ENCODE peak calls at places on chromosomes 13 and 19, in six cellular contexts. One of them, this sample, is unnamed.

GRCh38 chr19:4199699-4200293 is 17.3 kb downstream of the ANKRD24 start:
- DNase-seq in A549: peak
- DNase-seq in body of pancreas: no peak
- DNase-seq in BJ: no peak
- DNase-seq in glutamatergic neuron: no peak
- DNase-seq in uterus: no peak
- DNase-seq in this sample: no peak

GRCh38 chr19:45294291-45295029 is 28.2 kb downstream of the CKM start:
- DNase-seq in A549: no peak
- DNase-seq in body of pancreas: peak
- DNase-seq in BJ: no peak
- DNase-seq in glutamatergic neuron: peak
- DNase-seq in uterus: no peak
- DNase-seq in this sample: no peak

GRCh38 chr13:22549126-22549525 is 631.7 kb upstream of the SGCG start:
- DNase-seq in A549: no peak
- DNase-seq in body of pancreas: no peak
- DNase-seq in BJ: no peak
- DNase-seq in glutamatergic neuron: no peak
- DNase-seq in uterus: no peak
- DNase-seq in this sample: no peak

GRCh38 chr19:2482354-2483038 is 6.6 kb downstream of the GADD45B start:
- DNase-seq in A549: no peak
- DNase-seq in body of pancreas: no peak
- DNase-seq in BJ: no peak
- DNase-seq in glutamatergic neuron: no peak
- DNase-seq in uterus: no peak
- DNase-seq in this sample: no peak

GRCh38 chr13:100875392-100876043 is 200.9 kb upstream of the TMTC4 start:
- DNase-seq in A549: no peak
- DNase-seq in body of pancreas: no peak
- DNase-seq in BJ: peak
- DNase-seq in glutamatergic neuron: no peak
- DNase-seq in uterus: no peak
- DNase-seq in this sample: no peak

GRCh38 chr13:26494591-26494990 is 62.9 kb upstream of the WASF3 start:
- DNase-seq in A549: no peak
- DNase-seq in body of pancreas: no peak
- DNase-seq in BJ: no peak
- DNase-seq in glutamatergic neuron: no peak
- DNase-seq in uterus: no peak
- DNase-seq in this sample: no peak

GRCh38 chr19:7720351-7720750 is 11.6 kb downstream of the CLEC4G start:
- DNase-seq in A549: no peak
- DNase-seq in body of pancreas: no peak
- DNase-seq in BJ: no peak
- DNase-seq in glutamatergic neuron: no peak
- DNase-seq in uterus: no peak
- DNase-seq in this sample: no peak

GRCh38 chr19:19026299-19026971 is 6.9 kb downstream of the SUGP2 start:
- DNase-seq in A549: no peak
- DNase-seq in body of pancreas: peak
- DNase-seq in BJ: no peak
- DNase-seq in glutamatergic neuron: no peak
- DNase-seq in uterus: no peak
- DNase-seq in this sample: no peak

GRCh38 chr13:44506719-44507118 is 69.4 kb downstream of the TSC22D1 start:
- DNase-seq in A549: no peak
- DNase-seq in body of pancreas: no peak
- DNase-seq in BJ: no peak
- DNase-seq in glutamatergic neuron: no peak
- DNase-seq in uterus: no peak
- DNase-seq in this sample: no peak

GRCh38 chr19:35882074-35882832 is 13.9 kb downstream of the APLP1 start:
- DNase-seq in A549: peak
- DNase-seq in body of pancreas: peak
- DNase-seq in BJ: no peak
- DNase-seq in glutamatergic neuron: no peak
- DNase-seq in uterus: peak
- DNase-seq in this sample: no peak

GRCh38 chr13:90201676-90202425 is 1145.6 kb upstream of the MIR17HG start:
- DNase-seq in A549: no peak
- DNase-seq in body of pancreas: no peak
- DNase-seq in BJ: no peak
- DNase-seq in glutamatergic neuron: no peak
- DNase-seq in uterus: no peak
- DNase-seq in this sample: no peak

GRCh38 chr13:93730780-93731179 is 504.2 kb downstream of the GPC6 start:
- DNase-seq in A549: no peak
- DNase-seq in body of pancreas: no peak
- DNase-seq in BJ: no peak
- DNase-seq in glutamatergic neuron: no peak
- DNase-seq in uterus: no peak
- DNase-seq in this sample: no peak

GRCh38 chr13:52085416-52085815 is 43.5 kb downstream of the NEK5 start:
- DNase-seq in A549: no peak
- DNase-seq in body of pancreas: no peak
- DNase-seq in BJ: peak
- DNase-seq in glutamatergic neuron: no peak
- DNase-seq in uterus: no peak
- DNase-seq in this sample: no peak

GRCh38 chr13:110590577-110590976 is 24.8 kb upstream of the NAXD start:
- DNase-seq in A549: no peak
- DNase-seq in body of pancreas: peak
- DNase-seq in BJ: no peak
- DNase-seq in glutamatergic neuron: no peak
- DNase-seq in uterus: no peak
- DNase-seq in this sample: no peak

GRCh38 chr13:102536695-102537485 is 59.9 kb upstream of the TPP2 start:
- DNase-seq in A549: no peak
- DNase-seq in body of pancreas: peak
- DNase-seq in BJ: no peak
- DNase-seq in glutamatergic neuron: no peak
- DNase-seq in uterus: peak
- DNase-seq in this sample: no peak

GRCh38 chr13:79776538-79776937 is 295.6 kb downstream of the NDFIP2 start:
- DNase-seq in A549: no peak
- DNase-seq in body of pancreas: no peak
- DNase-seq in BJ: no peak
- DNase-seq in glutamatergic neuron: no peak
- DNase-seq in uterus: no peak
- DNase-seq in this sample: no peak

GRCh38 chr13:113086031-113086750 is 19.4 kb upstream of the F7 start:
- DNase-seq in A549: peak
- DNase-seq in body of pancreas: no peak
- DNase-seq in BJ: no peak
- DNase-seq in glutamatergic neuron: peak
- DNase-seq in uterus: no peak
- DNase-seq in this sample: peak

GRCh38 chr13:28423010-28423409 is 71.9 kb downstream of the FLT1 start:
- DNase-seq in A549: no peak
- DNase-seq in body of pancreas: no peak
- DNase-seq in BJ: no peak
- DNase-seq in glutamatergic neuron: no peak
- DNase-seq in uterus: no peak
- DNase-seq in this sample: peak

GRCh38 chr19:1883784-1884183 is 1.5 kb downstream of the ABHD17A start:
- DNase-seq in A549: no peak
- DNase-seq in body of pancreas: no peak
- DNase-seq in BJ: no peak
- DNase-seq in glutamatergic neuron: no peak
- DNase-seq in uterus: no peak
- DNase-seq in this sample: peak

GRCh38 chr19:11252665-11253355 is 9.5 kb downstream of the DOCK6 start:
- DNase-seq in A549: no peak
- DNase-seq in body of pancreas: no peak
- DNase-seq in BJ: no peak
- DNase-seq in glutamatergic neuron: no peak
- DNase-seq in uterus: no peak
- DNase-seq in this sample: no peak

GRCh38 chr19:406121-406711 is 2.7 kb downstream of the C2CD4C start:
- DNase-seq in A549: no peak
- DNase-seq in body of pancreas: no peak
- DNase-seq in BJ: no peak
- DNase-seq in glutamatergic neuron: peak
- DNase-seq in uterus: no peak
- DNase-seq in this sample: no peak

GRCh38 chr13:98456423-98456845 is 120.5 kb downstream of the STK24 start:
- DNase-seq in A549: no peak
- DNase-seq in body of pancreas: no peak
- DNase-seq in BJ: no peak
- DNase-seq in glutamatergic neuron: no peak
- DNase-seq in uterus: no peak
- DNase-seq in this sample: no peak
- TF ChIP-seq CTCF in A549: no peak
- TF ChIP-seq CTCF in body of pancreas: no peak
- TF ChIP-seq CTCF in BJ: no peak
- TF ChIP-seq CTCF in glutamatergic neuron: no peak
- TF ChIP-seq CTCF in uterus: no peak
- TF ChIP-seq CTCF in this sample: no peak

GRCh38 chr13:84571264-84571663 is 689.0 kb upstream of the SLITRK1 start:
- DNase-seq in A549: no peak
- DNase-seq in body of pancreas: no peak
- DNase-seq in BJ: no peak
- DNase-seq in glutamatergic neuron: no peak
- DNase-seq in uterus: no peak
- DNase-seq in this sample: no peak
- TF ChIP-seq CTCF in A549: no peak
- TF ChIP-seq CTCF in body of pancreas: no peak
- TF ChIP-seq CTCF in BJ: no peak
- TF ChIP-seq CTCF in glutamatergic neuron: no peak
- TF ChIP-seq CTCF in uterus: no peak
- TF ChIP-seq CTCF in this sample: no peak

DNA sequence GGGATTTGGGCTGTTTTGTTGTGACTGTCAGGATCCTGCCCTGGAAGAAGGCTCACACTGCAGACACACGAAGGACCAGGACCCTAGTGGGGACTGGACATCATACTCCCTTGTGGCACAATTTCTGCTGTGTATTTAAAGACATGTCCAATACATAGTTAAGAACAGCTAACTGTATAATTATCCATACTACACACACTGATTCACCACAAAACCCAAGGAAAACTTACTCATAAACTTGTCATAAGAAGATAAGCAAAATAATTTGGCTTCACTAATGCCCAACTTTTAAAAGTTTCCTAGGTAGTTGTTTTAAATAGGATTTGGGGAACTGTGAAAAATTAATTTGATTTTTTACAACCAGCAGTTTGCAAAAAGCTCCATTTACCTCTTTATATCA is 46.1 kb downstream of the LATS2 start:
- DNase-seq in A549: no peak
- DNase-seq in body of pancreas: no peak
- DNase-seq in BJ: no peak
- DNase-seq in glutamatergic neuron: no peak
- DNase-seq in uterus: no peak
- DNase-seq in this sample: no peak
- TF ChIP-seq CTCF in A549: no peak
- TF ChIP-seq CTCF in body of pancreas: no peak
- TF ChIP-seq CTCF in BJ: no peak
- TF ChIP-seq CTCF in glutamatergic neuron: no peak
- TF ChIP-seq CTCF in uterus: no peak
- TF ChIP-seq CTCF in this sample: no peak

DNA sequence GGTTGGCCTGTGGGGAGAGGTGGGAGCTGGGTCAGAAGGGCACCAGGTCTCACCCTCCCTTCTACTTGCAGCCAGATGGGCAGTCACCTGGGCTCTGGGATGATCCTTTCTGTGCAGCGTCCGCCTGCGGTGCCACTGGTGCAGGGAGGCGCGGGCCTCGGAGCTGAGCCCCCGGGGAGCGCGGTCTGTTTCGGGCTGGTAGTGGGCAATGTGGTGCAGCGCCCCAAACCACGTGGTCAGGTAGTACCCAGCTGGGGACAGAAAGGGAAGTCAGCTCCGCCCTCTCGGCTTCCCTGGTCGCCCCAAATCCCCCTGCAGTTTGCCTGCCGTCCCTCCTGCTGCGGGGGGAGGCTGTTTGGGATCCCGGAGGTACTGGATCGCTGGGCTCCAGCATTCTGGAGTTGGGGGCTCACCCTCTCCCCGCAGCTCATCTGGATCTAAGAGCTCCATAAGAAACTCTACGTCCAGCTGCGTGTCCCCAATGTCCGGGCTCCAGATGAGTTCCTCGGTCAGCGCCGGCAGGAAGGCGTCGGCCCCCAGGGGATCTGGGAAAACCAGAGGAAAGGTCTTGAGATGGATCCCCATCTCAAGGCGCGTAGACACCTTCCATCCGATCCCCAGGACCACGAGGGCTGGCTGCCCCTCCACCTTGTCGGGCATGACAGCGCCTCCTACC is 8.8 kb downstream of the RINL start:
- DNase-seq in A549: no peak
- DNase-seq in body of pancreas: peak
- DNase-seq in BJ: no peak
- DNase-seq in glutamatergic neuron: peak
- DNase-seq in uterus: no peak
- DNase-seq in this sample: no peak
- TF ChIP-seq CTCF in A549: no peak
- TF ChIP-seq CTCF in body of pancreas: no peak
- TF ChIP-seq CTCF in BJ: no peak
- TF ChIP-seq CTCF in glutamatergic neuron: no peak
- TF ChIP-seq CTCF in uterus: no peak
- TF ChIP-seq CTCF in this sample: no peak

GRCh38 chr13:32837307-32837972 is 178.8 kb upstream of the KL start:
- DNase-seq in A549: no peak
- DNase-seq in body of pancreas: no peak
- DNase-seq in BJ: no peak
- DNase-seq in glutamatergic neuron: no peak
- DNase-seq in uterus: no peak
- DNase-seq in this sample: no peak
- TF ChIP-seq CTCF in A549: no peak
- TF ChIP-seq CTCF in body of pancreas: no peak
- TF ChIP-seq CTCF in BJ: no peak
- TF ChIP-seq CTCF in glutamatergic neuron: no peak
- TF ChIP-seq CTCF in uterus: no peak
- TF ChIP-seq CTCF in this sample: no peak

DNA sequence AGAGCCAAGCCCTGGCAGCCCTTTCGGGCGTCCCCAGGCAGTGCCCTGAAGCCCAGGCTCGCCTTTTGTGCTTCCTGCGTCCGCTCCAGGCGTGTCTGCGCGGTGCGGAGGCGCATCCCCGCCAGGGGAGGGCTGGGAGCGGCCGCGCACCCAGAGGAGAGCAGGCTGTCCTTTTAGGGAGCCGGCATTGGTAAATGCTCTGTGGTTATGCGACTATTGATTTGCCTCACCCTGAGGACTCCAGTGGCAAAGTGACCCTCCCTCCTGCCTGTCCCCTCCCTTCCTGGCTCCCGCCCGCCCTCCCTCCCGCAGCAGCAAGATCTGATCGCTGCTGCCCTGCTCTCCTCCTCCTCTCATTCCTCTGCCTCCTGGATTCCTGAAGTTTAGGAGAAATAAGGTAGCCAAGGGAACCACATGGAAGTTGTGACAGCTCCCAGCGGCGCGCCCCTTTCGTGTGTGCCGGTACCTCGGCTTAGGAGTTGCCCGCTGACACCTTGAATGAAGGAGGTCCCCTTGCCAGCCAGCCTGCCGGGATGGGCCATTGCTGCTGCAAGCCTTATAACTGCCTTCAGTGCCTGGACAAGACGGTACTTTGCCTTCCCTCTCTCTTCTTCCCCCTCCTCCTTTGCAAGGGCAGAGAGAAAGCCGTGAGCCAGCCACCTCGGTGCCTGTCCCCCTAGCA is 167.0 kb downstream of the SLC7A1 start:
- DNase-seq in A549: no peak
- DNase-seq in body of pancreas: peak
- DNase-seq in BJ: no peak
- DNase-seq in glutamatergic neuron: peak
- DNase-seq in uterus: no peak
- DNase-seq in this sample: no peak
- TF ChIP-seq CTCF in A549: no peak
- TF ChIP-seq CTCF in body of pancreas: no peak
- TF ChIP-seq CTCF in BJ: peak
- TF ChIP-seq CTCF in glutamatergic neuron: no peak
- TF ChIP-seq CTCF in uterus: no peak
- TF ChIP-seq CTCF in this sample: no peak